ENCODE peak calls at places on chromosomes 2 and 18, in four cellular contexts. One of them, this sample, is unnamed.

GRCh38 chr2:96502891-96503636 is 2.1 kb downstream of the NEURL3 start:
- DNase-seq in CD8-positive, alpha-beta T cell: no peak
- DNase-seq in K562: no peak
- DNase-seq in upper lobe of right lung: no peak
- DNase-seq in this sample: no peak

GRCh38 chr2:62723253-62723652 is 17.7 kb downstream of the EHBP1 start:
- DNase-seq in CD8-positive, alpha-beta T cell: no peak
- DNase-seq in K562: no peak
- DNase-seq in upper lobe of right lung: no peak
- DNase-seq in this sample: no peak

GRCh38 chr18:78293940-78294401 is 685.6 kb upstream of the SALL3 start:
- DNase-seq in CD8-positive, alpha-beta T cell: no peak
- DNase-seq in K562: no peak
- DNase-seq in upper lobe of right lung: no peak
- DNase-seq in this sample: no peak

GRCh38 chr2:239869272-239870155 is 155.6 kb downstream of the NDUFA10 start:
- DNase-seq in CD8-positive, alpha-beta T cell: no peak
- DNase-seq in K562: no peak
- DNase-seq in upper lobe of right lung: peak; percentile 59
- DNase-seq in this sample: no peak

GRCh38 chr2:97950329-97951154 is 45.2 kb downstream of the TMEM131 start:
- DNase-seq in CD8-positive, alpha-beta T cell: no peak
- DNase-seq in K562: no peak
- DNase-seq in upper lobe of right lung: no peak
- DNase-seq in this sample: no peak

GRCh38 chr2:75602724-75603342 is 42.1 kb upstream of the EVA1A start:
- DNase-seq in CD8-positive, alpha-beta T cell: no peak
- DNase-seq in K562: no peak
- DNase-seq in upper lobe of right lung: peak; percentile 80
- DNase-seq in this sample: peak; percentile 89

GRCh38 chr2:45168731-45169338 is 159.6 kb upstream of the SIX2 start:
- DNase-seq in CD8-positive, alpha-beta T cell: no peak
- DNase-seq in K562: no peak
- DNase-seq in upper lobe of right lung: no peak
- DNase-seq in this sample: no peak

GRCh38 chr18:22093731-22094374 is 75.5 kb upstream of the GATA6 start:
- DNase-seq in CD8-positive, alpha-beta T cell: no peak
- DNase-seq in K562: peak; percentile 93
- DNase-seq in upper lobe of right lung: no peak
- DNase-seq in this sample: peak; percentile 22

GRCh38 chr2:40037303-40037702 is 258.2 kb upstream of the THUMPD2 start:
- DNase-seq in CD8-positive, alpha-beta T cell: no peak
- DNase-seq in K562: no peak
- DNase-seq in upper lobe of right lung: no peak
- DNase-seq in this sample: no peak

GRCh38 chr2:207334631-207335371 is 169.1 kb upstream of the KLF7 start:
- DNase-seq in CD8-positive, alpha-beta T cell: no peak
- DNase-seq in K562: peak; percentile 22
- DNase-seq in upper lobe of right lung: peak; percentile 77
- DNase-seq in this sample: no peak

GRCh38 chr18:55863876-55864275 is 275.9 kb upstream of the TCF4 start:
- DNase-seq in CD8-positive, alpha-beta T cell: no peak
- DNase-seq in K562: no peak
- DNase-seq in upper lobe of right lung: no peak
- DNase-seq in this sample: no peak

GRCh38 chr18:49668583-49669290 is 106.9 kb downstream of the LIPG start:
- DNase-seq in CD8-positive, alpha-beta T cell: no peak
- DNase-seq in K562: no peak
- DNase-seq in upper lobe of right lung: no peak
- DNase-seq in this sample: no peak

GRCh38 chr18:50727721-50728470 is 91.9 kb downstream of the MRO start:
- DNase-seq in CD8-positive, alpha-beta T cell: no peak
- DNase-seq in K562: no peak
- DNase-seq in upper lobe of right lung: no peak
- DNase-seq in this sample: peak; percentile 62

GRCh38 chr2:189281151-189281550 is 101.6 kb upstream of the COL5A2 start:
- DNase-seq in CD8-positive, alpha-beta T cell: no peak
- DNase-seq in K562: no peak
- DNase-seq in upper lobe of right lung: no peak
- DNase-seq in this sample: no peak

GRCh38 chr2:65055427-65056214 is 595 bp upstream of the CEP68 start:
- DNase-seq in CD8-positive, alpha-beta T cell: peak; percentile 60
- DNase-seq in K562: no peak
- DNase-seq in upper lobe of right lung: peak; percentile 83
- DNase-seq in this sample: no peak

GRCh38 chr2:52629944-52630343 is 1137.7 kb upstream of the CHAC2 start:
- DNase-seq in CD8-positive, alpha-beta T cell: no peak
- DNase-seq in K562: no peak
- DNase-seq in upper lobe of right lung: no peak
- DNase-seq in this sample: no peak

GRCh38 chr2:207282916-207283315 is 117.2 kb upstream of the KLF7 start:
- DNase-seq in CD8-positive, alpha-beta T cell: no peak
- DNase-seq in K562: no peak
- DNase-seq in upper lobe of right lung: no peak
- DNase-seq in this sample: no peak

GRCh38 chr2:125745514-125745913 is 910.4 kb upstream of the GYPC start:
- DNase-seq in CD8-positive, alpha-beta T cell: no peak
- DNase-seq in K562: peak; percentile 37
- DNase-seq in upper lobe of right lung: no peak
- DNase-seq in this sample: peak; percentile 37

GRCh38 chr2:96404446-96405373 is 69.1 kb downstream of the NCAPH start:
- DNase-seq in CD8-positive, alpha-beta T cell: no peak
- DNase-seq in K562: no peak
- DNase-seq in upper lobe of right lung: peak; percentile 71
- DNase-seq in this sample: peak; percentile 54

GRCh38 chr2:239669899-239670460 is 269.2 kb upstream of the HDAC4 start:
- DNase-seq in CD8-positive, alpha-beta T cell: no peak
- DNase-seq in K562: no peak
- DNase-seq in upper lobe of right lung: peak; percentile 60
- DNase-seq in this sample: no peak

GRCh38 chr2:62774555-62775366 is 69.2 kb downstream of the EHBP1 start:
- DNase-seq in CD8-positive, alpha-beta T cell: peak; percentile 7
- DNase-seq in K562: peak; percentile 63
- DNase-seq in upper lobe of right lung: no peak
- DNase-seq in this sample: peak; percentile 59

GRCh38 chr2:30332791-30333453 is 101.6 kb downstream of the LBH start:
- DNase-seq in CD8-positive, alpha-beta T cell: no peak
- DNase-seq in K562: no peak
- DNase-seq in upper lobe of right lung: no peak
- DNase-seq in this sample: peak; percentile 31

GRCh38 chr2:66170681-66171234 is 264.2 kb upstream of the MEIS1 start:
- DNase-seq in CD8-positive, alpha-beta T cell: no peak
- DNase-seq in K562: no peak
- DNase-seq in upper lobe of right lung: no peak
- DNase-seq in this sample: no peak

GRCh38 chr2:225920621-225921020 is 521.1 kb downstream of the NYAP2 start:
- DNase-seq in CD8-positive, alpha-beta T cell: no peak
- DNase-seq in K562: no peak
- DNase-seq in upper lobe of right lung: no peak
- DNase-seq in this sample: no peak

GRCh38 chr18:35524236-35524635 is 26.5 kb upstream of the INO80C start:
- DNase-seq in CD8-positive, alpha-beta T cell: no peak
- DNase-seq in K562: no peak
- DNase-seq in upper lobe of right lung: no peak
- DNase-seq in this sample: no peak

GRCh38 chr2:112803691-112804521 is 19.6 kb upstream of the IL1A start:
- DNase-seq in CD8-positive, alpha-beta T cell: no peak
- DNase-seq in K562: peak; percentile 52
- DNase-seq in upper lobe of right lung: no peak
- DNase-seq in this sample: peak; percentile 9

GRCh38 chr2:179106342-179107178 is 56.6 kb upstream of the CCDC141 start:
- DNase-seq in CD8-positive, alpha-beta T cell: no peak
- DNase-seq in K562: peak; percentile 44
- DNase-seq in upper lobe of right lung: no peak
- DNase-seq in this sample: peak; percentile 73

GRCh38 chr2:61647044-61647443 is 108.9 kb upstream of the XPO1 start:
- DNase-seq in CD8-positive, alpha-beta T cell: no peak
- DNase-seq in K562: peak; percentile 28
- DNase-seq in upper lobe of right lung: no peak
- DNase-seq in this sample: no peak

GRCh38 chr2:221075203-221075602 is 496.9 kb downstream of the EPHA4 start:
- DNase-seq in CD8-positive, alpha-beta T cell: no peak
- DNase-seq in K562: no peak
- DNase-seq in upper lobe of right lung: no peak
- DNase-seq in this sample: no peak

GRCh38 chr2:43387092-43388062 is 161.0 kb upstream of the ZFP36L2 start:
- DNase-seq in CD8-positive, alpha-beta T cell: no peak
- DNase-seq in K562: no peak
- DNase-seq in upper lobe of right lung: no peak
- DNase-seq in this sample: no peak

GRCh38 chr2:163771596-163771995 is 35.8 kb upstream of the FIGN start:
- DNase-seq in CD8-positive, alpha-beta T cell: no peak
- DNase-seq in K562: no peak
- DNase-seq in upper lobe of right lung: no peak
- DNase-seq in this sample: no peak

DNA sequence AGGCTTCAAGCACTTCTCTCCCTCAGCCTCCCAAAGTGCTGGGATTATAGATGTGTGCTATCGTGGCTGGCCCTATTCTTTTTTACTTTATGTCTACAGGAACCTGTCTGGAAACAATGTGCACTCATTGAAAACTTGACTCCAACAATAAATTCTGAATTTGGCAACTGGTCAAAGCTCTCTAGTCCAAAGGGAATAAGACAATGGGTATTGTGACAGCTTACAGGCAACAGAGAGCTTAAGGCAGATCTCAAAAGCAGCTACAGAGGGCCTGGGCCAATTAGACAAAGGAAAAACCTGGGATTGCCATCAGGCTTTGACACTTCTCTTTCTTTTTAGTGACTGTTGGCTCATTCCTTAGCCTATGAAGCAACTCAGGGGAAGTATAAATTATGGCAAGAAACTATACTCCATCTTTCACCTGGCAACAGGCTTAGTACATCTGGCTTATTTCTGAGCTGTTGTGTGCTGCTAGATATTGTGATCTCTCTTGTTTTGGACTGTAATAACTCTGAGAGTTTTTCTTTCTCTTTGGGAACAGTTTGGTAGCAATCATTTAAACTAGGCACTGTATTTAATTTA is 55.0 kb upstream of the RAPGEF4 start:
- DNase-seq in CD8-positive, alpha-beta T cell: no peak
- DNase-seq in K562: no peak
- DNase-seq in upper lobe of right lung: no peak
- DNase-seq in this sample: no peak
- H3K27ac ChIP-seq in CD8-positive, alpha-beta T cell: no peak overlapping the region
- H3K27ac ChIP-seq in K562: no peak overlapping the region
- H3K27ac ChIP-seq in upper lobe of right lung: no peak overlapping the region
- H3K27ac ChIP-seq in this sample: no peak overlapping the region

DNA sequence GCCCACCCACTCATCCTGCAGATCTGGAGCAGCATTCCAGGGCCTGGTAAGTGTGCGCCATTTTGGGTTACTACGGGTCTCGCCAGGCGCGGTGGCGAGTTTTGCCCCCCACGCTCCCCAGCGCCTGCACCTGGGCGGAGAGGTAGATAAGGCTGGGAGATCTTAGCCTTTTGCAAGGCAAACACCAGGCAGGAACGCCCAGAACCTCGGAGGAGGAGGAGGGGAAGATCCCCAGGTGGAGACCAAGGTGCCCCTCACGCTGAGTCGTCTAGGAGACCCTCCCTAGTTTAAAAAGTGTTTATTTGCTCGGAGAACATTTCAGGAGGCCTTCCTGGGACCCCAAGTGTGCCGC is 365 bp upstream of the RAMP1 start:
- DNase-seq in CD8-positive, alpha-beta T cell: no peak
- DNase-seq in K562: no peak
- DNase-seq in upper lobe of right lung: peak; percentile 48
- DNase-seq in this sample: peak; percentile 28
- H3K4me3 ChIP-seq in CD8-positive, alpha-beta T cell: no peak overlapping the region
- H3K4me3 ChIP-seq in K562: no peak overlapping the region
- H3K4me3 ChIP-seq in upper lobe of right lung: peak overlapping the region; percentile 45
- H3K4me3 ChIP-seq in this sample: peak overlapping the region; percentile 70

GRCh38 chr18:58095655-58096054 is 51.6 kb downstream of the NEDD4L start:
- DNase-seq in CD8-positive, alpha-beta T cell: no peak
- DNase-seq in K562: no peak
- DNase-seq in upper lobe of right lung: no peak
- DNase-seq in this sample: no peak
- H3K4me1 ChIP-seq in CD8-positive, alpha-beta T cell: no peaks in the 10 kb centered on the region
- H3K4me1 ChIP-seq in K562: no peaks in the 10 kb centered on the region
- H3K4me1 ChIP-seq in upper lobe of right lung: peaks cover 23% of the 10 kb centered on the region
- H3K4me1 ChIP-seq in this sample: peaks cover 4% of the 10 kb centered on the region

GRCh38 chr2:149765003-149765402 is 177.4 kb upstream of the MMADHC start:
- DNase-seq in CD8-positive, alpha-beta T cell: no peak
- DNase-seq in K562: no peak
- DNase-seq in upper lobe of right lung: no peak
- DNase-seq in this sample: no peak

GRCh38 chr2:149766339-149766738 is 178.8 kb upstream of the MMADHC start:
- DNase-seq in CD8-positive, alpha-beta T cell: no peak
- DNase-seq in K562: no peak
- DNase-seq in upper lobe of right lung: no peak
- DNase-seq in this sample: no peak

GRCh38 chr2:149765636-149766035 is 178.1 kb upstream of the MMADHC start:
- DNase-seq in CD8-positive, alpha-beta T cell: no peak
- DNase-seq in K562: no peak
- DNase-seq in upper lobe of right lung: no peak
- DNase-seq in this sample: no peak

GRCh38 chr2:149767516-149767974 is 180.0 kb upstream of the MMADHC start:
- DNase-seq in CD8-positive, alpha-beta T cell: no peak
- DNase-seq in K562: no peak
- DNase-seq in upper lobe of right lung: no peak
- DNase-seq in this sample: no peak

DNA sequence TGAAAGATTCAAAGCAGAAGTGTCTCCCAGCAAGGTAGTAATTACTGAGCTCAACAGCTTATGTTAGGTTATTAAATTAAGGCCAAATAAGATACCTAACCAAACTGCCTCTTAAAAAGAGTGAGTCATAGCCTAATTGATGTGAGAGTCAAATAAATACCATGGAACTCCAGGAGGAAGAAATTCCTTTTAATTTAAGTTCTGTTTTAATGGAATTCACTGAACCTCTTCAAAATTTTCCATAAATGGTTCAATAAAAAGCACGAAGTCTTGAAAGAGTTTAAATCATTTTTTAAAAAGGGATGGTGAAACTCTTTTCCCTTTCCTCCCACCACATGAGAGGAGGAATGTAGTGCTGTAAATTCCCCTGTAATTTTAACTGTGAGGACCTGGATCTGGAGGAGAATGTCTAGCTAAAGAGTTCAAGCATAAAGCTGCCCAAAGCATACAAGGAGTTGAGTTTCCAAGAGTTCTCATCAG is 180.8 kb upstream of the MMADHC start:
- DNase-seq in CD8-positive, alpha-beta T cell: no peak
- DNase-seq in K562: no peak
- DNase-seq in upper lobe of right lung: no peak
- DNase-seq in this sample: no peak
- H3K27ac ChIP-seq in CD8-positive, alpha-beta T cell: no peak overlapping the region
- H3K27ac ChIP-seq in K562: no peak overlapping the region
- H3K27ac ChIP-seq in upper lobe of right lung: no peak overlapping the region
- H3K27ac ChIP-seq in this sample: no peak overlapping the region

DNA sequence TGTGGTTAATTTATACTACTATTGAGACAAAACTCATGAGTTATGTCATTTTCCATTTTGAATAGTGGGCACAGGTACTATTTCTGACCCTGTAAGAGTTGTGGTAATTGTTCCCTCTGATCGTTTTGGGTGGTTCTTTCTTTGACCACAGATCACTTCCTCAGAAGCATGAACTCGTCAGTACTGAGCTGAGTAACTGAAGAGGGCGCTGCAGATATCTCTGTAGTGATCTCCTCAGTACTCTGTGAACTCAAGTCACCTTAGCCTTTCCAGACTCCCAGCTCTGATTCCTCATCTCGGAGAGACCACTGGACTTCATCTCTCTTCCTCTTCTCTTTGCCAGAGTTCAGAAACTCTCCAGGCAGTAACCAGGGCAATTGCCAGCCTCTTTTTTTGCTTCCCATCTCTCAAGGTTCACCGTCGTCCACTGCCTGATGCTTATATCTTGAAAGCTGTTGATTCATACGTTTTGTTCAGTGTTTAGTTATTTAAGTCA is 9.4 kb upstream of the IL1RL1 start:
- DNase-seq in CD8-positive, alpha-beta T cell: peak; percentile 37
- DNase-seq in K562: peak; percentile 60
- DNase-seq in upper lobe of right lung: no peak
- DNase-seq in this sample: peak; percentile 47
- H3K4me3 ChIP-seq in CD8-positive, alpha-beta T cell: no peak overlapping the region
- H3K4me3 ChIP-seq in K562: no peak overlapping the region
- H3K4me3 ChIP-seq in upper lobe of right lung: no peak overlapping the region
- H3K4me3 ChIP-seq in this sample: no peak overlapping the region

This sample was measured in small intestine.